ENCODE peak calls at places on chromosomes 4 and X, in ten cellular contexts. R, I, J, G, C, O, E, S, K and Z are unnamed samples.

GRCh38 chr4:182306792-182307507 is 63.7 kb downstream of the TENM3 start:
- DNase-seq in R (no peak), I (no peak), J (no peak), G (no peak), C (peak), O (no peak), E (no peak), S (no peak), K (no peak), Z (peak)

GRCh38 chr4:179797718-179798117 is 2355.5 kb upstream of the AGA start:
- DNase-seq in R (no peak), I (no peak), J (no peak), G (no peak), C (no peak), O (no peak), E (no peak), S (no peak), K (no peak), Z (no peak)

GRCh38 chr4:176988226-176988625 is 195.5 kb upstream of the VEGFC start:
- DNase-seq in R (no peak), I (no peak), J (no peak), G (no peak), C (peak), O (peak), E (peak), S (peak), K (no peak), Z (peak)

GRCh38 chr4:53633608-53634007 is 42.3 kb upstream of the LNX1 start:
- DNase-seq in R (no peak), I (no peak), J (no peak), G (no peak), C (peak), O (no peak), E (no peak), S (no peak), K (no peak), Z (peak)

GRCh38 chrX:111095974-111096870 is at the start of gene PAK3:
- DNase-seq in R (peak), I (no peak), J (no peak), G (peak), C (peak), O (no peak), E (peak), S (peak), K (peak), Z (peak)

GRCh38 chr4:89838005-89838404 is 1.0 kb upstream of the SNCA start:
- DNase-seq in R (no peak), I (no peak), J (no peak), G (no peak), C (no peak), O (no peak), E (no peak), S (peak), K (no peak), Z (no peak)

GRCh38 chr4:29983890-29984289 is 736.3 kb upstream of the PCDH7 start:
- DNase-seq in R (no peak), I (no peak), J (no peak), G (no peak), C (no peak), O (no peak), E (no peak), S (no peak), K (no peak), Z (no peak)

GRCh38 chr4:183430317-183430986 is 14.0 kb upstream of the CDKN2AIP start:
- DNase-seq in R (no peak), I (no peak), J (no peak), G (no peak), C (peak), O (no peak), E (no peak), S (peak), K (no peak), Z (no peak)

GRCh38 chr4:78737020-78737419 is 39.1 kb upstream of the BMP2K start:
- DNase-seq in R (no peak), I (no peak), J (no peak), G (no peak), C (no peak), O (no peak), E (no peak), S (no peak), K (no peak), Z (no peak)

GRCh38 chr4:122329876-122330595 is 48.8 kb upstream of the ADAD1 start:
- DNase-seq in R (no peak), I (no peak), J (no peak), G (no peak), C (peak), O (peak), E (peak), S (no peak), K (no peak), Z (peak)

GRCh38 chrX:41449615-41450014 is 2.5 kb downstream of the NYX start:
- DNase-seq in R (no peak), I (no peak), J (no peak), G (peak), C (peak), O (peak), E (no peak), S (peak), K (no peak), Z (peak)

GRCh38 chrX:45621356-45622041 is 420.8 kb upstream of the DIPK2B start:
- DNase-seq in R (no peak), I (no peak), J (no peak), G (no peak), C (peak), O (no peak), E (peak), S (peak), K (no peak), Z (peak)

GRCh38 chrX:41449138-41449537 is 2.0 kb downstream of the NYX start:
- DNase-seq in R (no peak), I (no peak), J (no peak), G (no peak), C (no peak), O (no peak), E (no peak), S (no peak), K (no peak), Z (no peak)

GRCh38 chr4:123446791-123447474 is 50.3 kb downstream of the SPRY1 start:
- DNase-seq in R (no peak), I (no peak), J (no peak), G (no peak), C (no peak), O (no peak), E (no peak), S (no peak), K (no peak), Z (no peak)

GRCh38 chr4:175412161-175412560 is 399.9 kb downstream of the GPM6A start:
- DNase-seq in R (no peak), I (no peak), J (peak), G (no peak), C (no peak), O (peak), E (no peak), S (no peak), K (no peak), Z (peak)

GRCh38 chrX:54530358-54530900 is 410 bp downstream of the GNL3L start:
- DNase-seq in R (no peak), I (no peak), J (no peak), G (peak), C (peak), O (no peak), E (no peak), S (no peak), K (no peak), Z (peak)

GRCh38 chr4:78057600-78058560 is 757 bp downstream of the FRAS1 start:
- DNase-seq in R (peak), I (no peak), J (peak), G (peak), C (peak), O (no peak), E (peak), S (peak), K (peak), Z (peak)

GRCh38 chr4:3231431-3231980 is 17.5 kb upstream of the MSANTD1 start:
- DNase-seq in R (no peak), I (no peak), J (peak), G (no peak), C (no peak), O (no peak), E (no peak), S (no peak), K (no peak), Z (no peak)

GRCh38 chr4:138114434-138114833 is 127.7 kb downstream of the SLC7A11 start:
- DNase-seq in R (no peak), I (no peak), J (no peak), G (no peak), C (peak), O (no peak), E (no peak), S (peak), K (no peak), Z (peak)

GRCh38 chr4:121736735-121737351 is 28.1 kb downstream of the SMIM43 start:
- DNase-seq in R (no peak), I (peak), J (no peak), G (no peak), C (peak), O (no peak), E (peak), S (peak), K (peak), Z (peak)

GRCh38 chrX:123525131-123525725 is 207.6 kb downstream of the THOC2 start:
- DNase-seq in R (no peak), I (no peak), J (no peak), G (no peak), C (no peak), O (no peak), E (peak), S (no peak), K (no peak), Z (no peak)

GRCh38 chr4:186762865-186763264 is 39.2 kb upstream of the FAT1 start:
- DNase-seq in R (no peak), I (no peak), J (no peak), G (no peak), C (no peak), O (no peak), E (no peak), S (no peak), K (no peak), Z (no peak)

GRCh38 chr4:72744103-72744725 is 175.2 kb upstream of the ADAMTS3 start:
- DNase-seq in R (no peak), I (no peak), J (no peak), G (no peak), C (peak), O (no peak), E (no peak), S (peak), K (no peak), Z (no peak)

GRCh38 chrX:85922821-85923220 is 124.5 kb downstream of the CHM start:
- DNase-seq in R (no peak), I (no peak), J (no peak), G (no peak), C (peak), O (peak), E (peak), S (no peak), K (no peak), Z (peak)

GRCh38 chrX:54042609-54043010 is 1.7 kb downstream of the PHF8 start:
- DNase-seq in R (peak), I (no peak), J (peak), G (peak), C (peak), O (no peak), E (peak), S (peak), K (peak), Z (peak)

GRCh38 chrX:124555036-124555595 is 208.8 kb downstream of the SH2D1A start:
- DNase-seq in R (no peak), I (no peak), J (no peak), G (no peak), C (peak), O (peak), E (peak), S (no peak), K (no peak), Z (peak)

GRCh38 chrX:2910109-2910508 is 19.0 kb downstream of the ARSD start:
- DNase-seq in R (no peak), I (no peak), J (no peak), G (no peak), C (no peak), O (no peak), E (no peak), S (no peak), K (no peak), Z (no peak)

GRCh38 chr4:70721747-70722146 is at the start of gene RUFY3:
- DNase-seq in R (no peak), I (no peak), J (no peak), G (no peak), C (peak), O (peak), E (peak), S (no peak), K (no peak), Z (peak)

GRCh38 chr4:2942532-2943363 is 20.5 kb downstream of the NOP14 start:
- DNase-seq in R (peak), I (no peak), J (peak), G (peak), C (no peak), O (no peak), E (no peak), S (no peak), K (no peak), Z (no peak)

GRCh38 chr4:142567199-142567598 is 278.9 kb downstream of the INPP4B start:
- DNase-seq in R (no peak), I (no peak), J (no peak), G (no peak), C (no peak), O (no peak), E (no peak), S (no peak), K (no peak), Z (no peak)

GRCh38 chrX:150507251-150507856 is 61.1 kb upstream of the MTM1 start:
- DNase-seq in R (no peak), I (no peak), J (no peak), G (no peak), C (no peak), O (no peak), E (no peak), S (peak), K (peak), Z (no peak)

GRCh38 chr4:147017081-147017480 is 71.4 kb upstream of the TTC29 start:
- DNase-seq in R (no peak), I (no peak), J (no peak), G (no peak), C (peak), O (no peak), E (peak), S (no peak), K (no peak), Z (peak)

GRCh38 chr4:173935622-173936405 is 347.7 kb downstream of the FBXO8 start:
- DNase-seq in R (no peak), I (no peak), J (no peak), G (no peak), C (peak), O (no peak), E (no peak), S (no peak), K (no peak), Z (peak)

GRCh38 chr4:40990899-40991265 is 223.5 kb downstream of the APBB2 start:
- DNase-seq in R (no peak), I (no peak), J (no peak), G (peak), C (no peak), O (no peak), E (peak), S (no peak), K (no peak), Z (no peak)

DNA sequence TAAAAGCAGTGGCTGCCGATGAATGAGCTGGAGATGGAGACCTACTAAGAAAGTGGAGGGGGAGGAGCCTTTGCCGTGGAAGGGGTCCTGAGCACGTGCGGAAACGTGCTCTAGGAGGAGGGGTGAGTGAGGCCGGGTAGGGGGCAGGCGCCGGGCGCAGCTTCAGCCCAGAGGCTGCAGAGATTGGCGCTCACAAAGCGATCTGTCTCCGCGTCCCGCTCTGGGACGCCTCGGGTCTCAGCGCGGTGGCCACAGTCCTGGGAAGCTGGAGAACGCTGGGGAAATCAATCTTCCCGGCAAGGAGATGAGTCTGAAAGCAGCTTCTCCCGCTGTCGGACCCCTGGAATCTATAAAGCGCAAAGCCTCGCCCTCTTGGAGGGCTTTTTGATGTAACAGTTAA is 460 bp upstream of the ARHGAP6 start:
- DNase-seq in R (no peak), I (no peak), J (peak), G (no peak), C (peak), O (no peak), E (no peak), S (no peak), K (no peak), Z (no peak)
- H3K4me3 ChIP-seq in R (peak), I (no peak), J (no peak), G (no peak), C (peak), O (peak), E (peak), S (no peak), K (no peak), Z (peak)

GRCh38 chr4:931194-931959 is 739 bp downstream of the GAK start:
- DNase-seq in R (no peak), I (no peak), J (no peak), G (peak), C (peak), O (no peak), E (peak), S (peak), K (peak), Z (peak)

GRCh38 chr4:931960-932712 is at the start of the genes GAK and TMEM175:
- DNase-seq in R (peak), I (no peak), J (peak), G (peak), C (peak), O (peak), E (peak), S (peak), K (peak), Z (peak)

GRCh38 chr4:929096-929765 is 2.9 kb downstream of the GAK start:
- DNase-seq in R (no peak), I (no peak), J (no peak), G (no peak), C (no peak), O (no peak), E (no peak), S (no peak), K (no peak), Z (no peak)

GRCh38 chr4:929970-930625 is 2.0 kb downstream of the GAK start:
- DNase-seq in R (no peak), I (no peak), J (no peak), G (no peak), C (no peak), O (no peak), E (no peak), S (no peak), K (no peak), Z (peak)

GRCh38 chr4:930827-931193 is 1.3 kb downstream of the GAK start:
- DNase-seq in R (no peak), I (no peak), J (no peak), G (no peak), C (no peak), O (no peak), E (no peak), S (no peak), K (no peak), Z (no peak)
- H3K4me3 ChIP-seq in R (peak), I (peak), J (peak), G (no peak), C (peak), O (peak), E (peak), S (no peak), K (peak), Z (peak)

DNA sequence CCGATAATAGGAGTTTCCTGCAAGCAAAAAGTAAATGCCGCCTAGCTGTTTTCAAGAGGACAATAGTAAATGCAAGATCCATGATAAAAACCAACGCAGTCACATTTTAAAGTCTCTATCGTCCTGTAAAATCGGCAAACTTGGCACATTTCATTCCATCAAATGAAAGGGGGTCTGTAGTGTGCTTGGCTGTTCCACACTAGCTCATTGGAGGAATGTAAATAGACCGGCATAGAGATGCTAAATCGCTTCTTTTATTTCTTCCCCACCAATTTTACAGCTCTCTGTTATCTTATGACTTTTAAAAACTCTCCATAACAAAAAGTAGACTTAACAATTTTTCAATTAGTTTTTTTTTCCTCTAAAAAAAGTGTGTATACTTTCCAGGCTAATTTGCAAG is 202.2 kb downstream of the NLGN4X start:
- DNase-seq in R (no peak), I (no peak), J (no peak), G (no peak), C (no peak), O (no peak), E (no peak), S (no peak), K (no peak), Z (no peak)
- H3K4me3 ChIP-seq in R (no peak), I (no peak), J (no peak), G (no peak), C (no peak), O (no peak), E (no peak), S (no peak), K (no peak), Z (no peak)

GRCh38 chrX:74423289-74423985 is 2.1 kb downstream of the SLC16A2 start:
- DNase-seq in R (no peak), I (no peak), J (no peak), G (peak), C (no peak), O (no peak), E (no peak), S (no peak), K (peak), Z (no peak)
- H3K4me3 ChIP-seq in R (no peak), I (no peak), J (peak), G (no peak), C (no peak), O (peak), E (no peak), S (no peak), K (no peak), Z (no peak)

GRCh38 chr4:85777908-85778808 is 303.2 kb downstream of the ARHGAP24 start:
- DNase-seq in R (no peak), I (no peak), J (no peak), G (no peak), C (peak), O (no peak), E (no peak), S (peak), K (no peak), Z (peak)
- H3K4me3 ChIP-seq in R (no peak), I (no peak), J (peak), G (no peak), C (peak), O (peak), E (peak), S (peak), K (no peak), Z (peak)

GRCh38 chr4:1180663-1181062 is 8.3 kb upstream of the SPON2 start:
- DNase-seq in R (no peak), I (no peak), J (no peak), G (no peak), C (no peak), O (no peak), E (no peak), S (no peak), K (no peak), Z (no peak)

GRCh38 chr4:1179976-1180375 is 7.6 kb upstream of the SPON2 start:
- DNase-seq in R (no peak), I (no peak), J (no peak), G (no peak), C (no peak), O (no peak), E (no peak), S (no peak), K (no peak), Z (no peak)

GRCh38 chr4:1179089-1179441 is 6.7 kb upstream of the SPON2 start:
- DNase-seq in R (no peak), I (no peak), J (peak), G (no peak), C (no peak), O (no peak), E (no peak), S (no peak), K (peak), Z (no peak)

GRCh38 chr4:1183985-1184773 is 11.8 kb upstream of the SPON2 start:
- DNase-seq in R (no peak), I (no peak), J (no peak), G (no peak), C (no peak), O (no peak), E (no peak), S (no peak), K (no peak), Z (peak)

DNA sequence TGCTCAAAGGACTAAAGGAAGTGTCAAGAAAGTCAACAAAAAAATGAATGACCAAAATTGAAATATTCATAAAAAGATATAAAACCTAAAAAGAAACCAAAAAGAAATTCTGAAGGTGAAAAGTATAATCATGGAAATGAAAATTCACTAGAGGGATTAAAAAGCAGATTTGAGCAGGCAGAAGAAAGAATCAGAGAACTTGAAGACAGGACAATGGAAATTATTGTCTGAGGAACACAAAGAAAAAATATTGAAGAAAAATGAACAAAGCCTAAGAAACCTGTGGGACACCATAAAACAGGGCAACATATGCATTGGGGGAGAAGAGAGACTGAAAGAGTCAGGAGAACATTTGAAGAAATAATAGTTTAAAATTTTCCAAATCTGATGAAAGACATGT is 9.9 kb upstream of the SPON2 start:
- DNase-seq in R (no peak), I (no peak), J (no peak), G (no peak), C (no peak), O (no peak), E (no peak), S (no peak), K (no peak), Z (no peak)
- H3K4me3 ChIP-seq in R (no peak), I (no peak), J (no peak), G (no peak), C (no peak), O (no peak), E (no peak), S (no peak), K (no peak), Z (no peak)